ENCODE peak calls at places on chromosomes 7 and 10, in six cellular contexts. One of them, this sample, is unnamed.

GRCh38 chr10:120386896-120387295 is 70.1 kb upstream of the PLPP4 start:
- DNase-seq in AG10803: peak
- DNase-seq in ovary: no peak
- DNase-seq in neuronal stem cell: no peak
- DNase-seq in AG04450: no peak
- DNase-seq in brain microvascular endothelial cell: no peak
- DNase-seq in this sample: peak

GRCh38 chr10:62225362-62225761 is 43.3 kb downstream of the RTKN2 start:
- DNase-seq in AG04450: no peak
- DNase-seq in ovary: no peak
- DNase-seq in neuronal stem cell: no peak
- DNase-seq in AG10803: no peak
- DNase-seq in brain microvascular endothelial cell: no peak
- DNase-seq in this sample: no peak

GRCh38 chr10:114623661-114624294 is 34.3 kb downstream of the ABLIM1 start:
- DNase-seq in AG10803: peak
- DNase-seq in AG04450: peak
- DNase-seq in brain microvascular endothelial cell: peak
- DNase-seq in neuronal stem cell: no peak
- DNase-seq in ovary: no peak
- DNase-seq in this sample: peak

GRCh38 chr10:68489919-68490318 is 18.1 kb upstream of the DNA2 start:
- DNase-seq in AG10803: no peak
- DNase-seq in brain microvascular endothelial cell: no peak
- DNase-seq in AG04450: no peak
- DNase-seq in neuronal stem cell: no peak
- DNase-seq in ovary: no peak
- DNase-seq in this sample: no peak

GRCh38 chr7:5284304-5285281 is 1.9 kb downstream of the SLC29A4 start:
- DNase-seq in ovary: no peak
- DNase-seq in brain microvascular endothelial cell: no peak
- DNase-seq in AG10803: no peak
- DNase-seq in neuronal stem cell: no peak
- DNase-seq in AG04450: no peak
- DNase-seq in this sample: no peak

GRCh38 chr10:132867801-132868644 is 74.3 kb downstream of the CFAP46 start:
- DNase-seq in neuronal stem cell: no peak
- DNase-seq in ovary: no peak
- DNase-seq in brain microvascular endothelial cell: no peak
- DNase-seq in AG04450: no peak
- DNase-seq in AG10803: no peak
- DNase-seq in this sample: no peak

GRCh38 chr10:49397036-49397999 is 1.4 kb upstream of the DRGX start:
- DNase-seq in ovary: no peak
- DNase-seq in brain microvascular endothelial cell: no peak
- DNase-seq in neuronal stem cell: peak
- DNase-seq in AG10803: no peak
- DNase-seq in AG04450: no peak
- DNase-seq in this sample: no peak

GRCh38 chr7:35316549-35316948 is 62.6 kb upstream of the TBX20 start:
- DNase-seq in brain microvascular endothelial cell: no peak
- DNase-seq in ovary: no peak
- DNase-seq in AG10803: no peak
- DNase-seq in AG04450: no peak
- DNase-seq in neuronal stem cell: no peak
- DNase-seq in this sample: peak

GRCh38 chr10:22652988-22653431 is 61.4 kb downstream of the PIP4K2A start:
- DNase-seq in ovary: no peak
- DNase-seq in neuronal stem cell: no peak
- DNase-seq in AG04450: no peak
- DNase-seq in brain microvascular endothelial cell: no peak
- DNase-seq in AG10803: no peak
- DNase-seq in this sample: no peak

GRCh38 chr7:141057788-141058187 is 16.1 kb upstream of the TMEM178B start:
- DNase-seq in brain microvascular endothelial cell: no peak
- DNase-seq in neuronal stem cell: no peak
- DNase-seq in ovary: no peak
- DNase-seq in AG10803: no peak
- DNase-seq in AG04450: no peak
- DNase-seq in this sample: no peak

GRCh38 chr7:105673367-105674188 is 92.3 kb upstream of the EFCAB10 start:
- DNase-seq in AG04450: no peak
- DNase-seq in AG10803: no peak
- DNase-seq in brain microvascular endothelial cell: no peak
- DNase-seq in ovary: no peak
- DNase-seq in neuronal stem cell: no peak
- DNase-seq in this sample: no peak

GRCh38 chr7:87475359-87476178 is at the start of gene ABCB4:
- DNase-seq in ovary: no peak
- DNase-seq in AG04450: no peak
- DNase-seq in brain microvascular endothelial cell: no peak
- DNase-seq in neuronal stem cell: no peak
- DNase-seq in AG10803: no peak
- DNase-seq in this sample: no peak

GRCh38 chr10:29681700-29682444 is 47.1 kb upstream of the SVIL start:
- DNase-seq in AG10803: no peak
- DNase-seq in neuronal stem cell: no peak
- DNase-seq in brain microvascular endothelial cell: no peak
- DNase-seq in ovary: no peak
- DNase-seq in AG04450: no peak
- DNase-seq in this sample: no peak

GRCh38 chr7:7834761-7835160 is 116.4 kb upstream of the RPA3 start:
- DNase-seq in neuronal stem cell: no peak
- DNase-seq in brain microvascular endothelial cell: no peak
- DNase-seq in AG10803: no peak
- DNase-seq in AG04450: no peak
- DNase-seq in ovary: no peak
- DNase-seq in this sample: no peak

GRCh38 chr7:83058667-83059066 is 104.0 kb downstream of the PCLO start:
- DNase-seq in AG04450: no peak
- DNase-seq in brain microvascular endothelial cell: no peak
- DNase-seq in neuronal stem cell: no peak
- DNase-seq in AG10803: no peak
- DNase-seq in ovary: no peak
- DNase-seq in this sample: no peak

GRCh38 chr10:11869211-11869610 is 46.1 kb downstream of the PROSER2 start:
- DNase-seq in AG10803: no peak
- DNase-seq in brain microvascular endothelial cell: no peak
- DNase-seq in neuronal stem cell: no peak
- DNase-seq in AG04450: no peak
- DNase-seq in ovary: no peak
- DNase-seq in this sample: no peak

GRCh38 chr10:116836087-116836486 is 13.2 kb upstream of the ENO4 start:
- DNase-seq in brain microvascular endothelial cell: no peak
- DNase-seq in neuronal stem cell: peak
- DNase-seq in AG04450: no peak
- DNase-seq in ovary: no peak
- DNase-seq in AG10803: no peak
- DNase-seq in this sample: no peak

GRCh38 chr7:97026705-97027426 is 2.2 kb upstream of the DLX5 start:
- DNase-seq in AG10803: no peak
- DNase-seq in AG04450: no peak
- DNase-seq in ovary: no peak
- DNase-seq in neuronal stem cell: peak
- DNase-seq in brain microvascular endothelial cell: no peak
- DNase-seq in this sample: no peak

GRCh38 chr7:97025983-97026704 is 1.5 kb upstream of the DLX5 start:
- DNase-seq in AG10803: peak
- DNase-seq in ovary: no peak
- DNase-seq in neuronal stem cell: peak
- DNase-seq in brain microvascular endothelial cell: no peak
- DNase-seq in AG04450: no peak
- DNase-seq in this sample: no peak

GRCh38 chr7:97022451-97023306 is 2.0 kb downstream of the DLX5 start:
- DNase-seq in AG04450: no peak
- DNase-seq in ovary: no peak
- DNase-seq in AG10803: no peak
- DNase-seq in brain microvascular endothelial cell: no peak
- DNase-seq in neuronal stem cell: peak
- DNase-seq in this sample: no peak

GRCh38 chr7:97024209-97025129 is at the start of gene DLX5:
- DNase-seq in ovary: no peak
- DNase-seq in AG04450: no peak
- DNase-seq in neuronal stem cell: peak
- DNase-seq in brain microvascular endothelial cell: no peak
- DNase-seq in AG10803: peak
- DNase-seq in this sample: peak

GRCh38 chr7:97025130-97025499 is 484 bp upstream of the DLX5 start:
- DNase-seq in AG10803: no peak
- DNase-seq in AG04450: no peak
- DNase-seq in neuronal stem cell: no peak
- DNase-seq in ovary: no peak
- DNase-seq in brain microvascular endothelial cell: no peak
- DNase-seq in this sample: no peak
- H3K4me3 ChIP-seq in AG10803: no peak
- H3K4me3 ChIP-seq in AG04450: no peak
- H3K4me3 ChIP-seq in neuronal stem cell: no peak
- H3K4me3 ChIP-seq in ovary: no peak
- H3K4me3 ChIP-seq in brain microvascular endothelial cell: no peak
- H3K4me3 ChIP-seq in this sample: no peak

GRCh38 chr10:72316748-72317435 is 37.8 kb downstream of the DNAJB12 start:
- DNase-seq in brain microvascular endothelial cell: no peak
- DNase-seq in AG04450: no peak
- DNase-seq in ovary: no peak
- DNase-seq in neuronal stem cell: no peak
- DNase-seq in AG10803: no peak
- DNase-seq in this sample: no peak

GRCh38 chr10:72316386-72316700 is 38.4 kb downstream of the DNAJB12 start:
- DNase-seq in ovary: no peak
- DNase-seq in brain microvascular endothelial cell: no peak
- DNase-seq in neuronal stem cell: no peak
- DNase-seq in AG04450: no peak
- DNase-seq in AG10803: no peak
- DNase-seq in this sample: no peak

GRCh38 chr10:72319416-72320254 is 35.1 kb downstream of the DNAJB12 start:
- DNase-seq in AG04450: peak
- DNase-seq in neuronal stem cell: no peak
- DNase-seq in brain microvascular endothelial cell: peak
- DNase-seq in ovary: peak
- DNase-seq in AG10803: peak
- DNase-seq in this sample: peak

GRCh38 chr10:72320676-72321247 is 34.0 kb downstream of the DNAJB12 start:
- DNase-seq in AG10803: peak
- DNase-seq in AG04450: peak
- DNase-seq in brain microvascular endothelial cell: peak
- DNase-seq in ovary: peak
- DNase-seq in neuronal stem cell: no peak
- DNase-seq in this sample: peak

DNA sequence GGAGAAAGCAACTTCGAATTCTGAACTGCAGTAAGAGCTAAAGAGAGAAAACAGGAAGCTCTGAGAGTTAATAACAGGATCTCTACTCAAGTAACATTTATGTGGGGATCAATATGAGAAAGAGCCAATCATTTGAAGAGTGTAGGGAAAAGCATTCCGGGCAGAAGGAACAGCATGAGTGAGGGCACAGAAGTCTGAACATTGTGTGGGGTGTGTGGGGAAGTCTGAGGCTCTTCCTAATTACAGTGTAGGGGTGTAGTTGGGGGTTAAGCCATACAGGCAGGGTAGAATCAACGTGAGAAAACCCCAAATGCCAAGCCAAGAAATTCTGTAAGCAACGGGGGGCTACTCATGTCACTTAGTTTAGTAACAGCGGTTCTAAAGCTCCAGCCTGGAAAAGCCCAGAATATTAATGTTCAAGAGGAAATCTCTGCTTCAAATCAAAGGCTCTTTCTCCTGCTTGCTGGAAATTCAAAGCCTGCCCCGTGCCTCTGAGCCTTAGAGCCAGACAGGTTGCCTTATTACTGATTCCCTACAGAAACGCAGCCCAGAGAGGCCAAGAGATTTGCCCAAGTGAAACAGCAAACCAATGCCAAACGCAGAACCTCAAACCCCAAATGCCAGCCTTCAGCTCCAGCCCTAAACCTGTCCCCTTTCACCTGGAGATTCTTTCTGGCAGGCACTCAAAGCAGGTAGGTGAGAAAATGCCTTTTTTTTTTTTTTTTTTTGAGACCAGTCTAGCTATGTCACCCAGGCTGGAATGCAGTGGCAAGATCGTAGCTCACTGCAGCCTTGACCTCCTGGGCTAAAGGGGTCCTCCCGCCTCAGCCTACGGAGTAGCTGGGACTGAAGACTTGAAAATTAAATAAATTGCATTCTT is 36.1 kb downstream of the DNAJB12 start:
- DNase-seq in ovary: no peak
- DNase-seq in brain microvascular endothelial cell: no peak
- DNase-seq in AG10803: no peak
- DNase-seq in neuronal stem cell: no peak
- DNase-seq in AG04450: no peak
- DNase-seq in this sample: no peak
- H3K4me3 ChIP-seq in ovary: peak
- H3K4me3 ChIP-seq in brain microvascular endothelial cell: no peak
- H3K4me3 ChIP-seq in AG10803: peak
- H3K4me3 ChIP-seq in neuronal stem cell: no peak
- H3K4me3 ChIP-seq in AG04450: peak
- H3K4me3 ChIP-seq in this sample: no peak

DNA sequence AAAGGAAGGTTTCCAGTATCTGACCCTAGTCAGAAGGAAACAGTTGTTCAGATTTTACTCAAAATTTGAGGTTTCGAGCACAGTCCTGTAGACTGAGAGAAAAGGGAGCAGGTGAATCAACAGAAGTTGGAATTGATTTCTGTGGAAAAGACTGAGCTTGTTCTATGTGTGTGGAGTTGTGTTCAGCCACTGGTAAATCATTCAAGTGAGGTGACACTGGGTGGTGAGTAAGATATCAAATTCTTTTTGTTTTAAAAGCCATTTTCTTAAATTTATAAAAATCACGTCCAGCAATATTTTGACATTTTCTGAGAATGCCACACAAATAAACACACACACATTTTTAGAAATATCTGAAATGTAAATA is 165.1 kb downstream of the HGF start:
- DNase-seq in neuronal stem cell: no peak
- DNase-seq in AG10803: no peak
- DNase-seq in AG04450: no peak
- DNase-seq in ovary: no peak
- DNase-seq in brain microvascular endothelial cell: no peak
- DNase-seq in this sample: no peak
- H3K4me3 ChIP-seq in neuronal stem cell: no peak
- H3K4me3 ChIP-seq in AG10803: no peak
- H3K4me3 ChIP-seq in AG04450: no peak
- H3K4me3 ChIP-seq in ovary: no peak
- H3K4me3 ChIP-seq in brain microvascular endothelial cell: no peak
- H3K4me3 ChIP-seq in this sample: no peak

DNA sequence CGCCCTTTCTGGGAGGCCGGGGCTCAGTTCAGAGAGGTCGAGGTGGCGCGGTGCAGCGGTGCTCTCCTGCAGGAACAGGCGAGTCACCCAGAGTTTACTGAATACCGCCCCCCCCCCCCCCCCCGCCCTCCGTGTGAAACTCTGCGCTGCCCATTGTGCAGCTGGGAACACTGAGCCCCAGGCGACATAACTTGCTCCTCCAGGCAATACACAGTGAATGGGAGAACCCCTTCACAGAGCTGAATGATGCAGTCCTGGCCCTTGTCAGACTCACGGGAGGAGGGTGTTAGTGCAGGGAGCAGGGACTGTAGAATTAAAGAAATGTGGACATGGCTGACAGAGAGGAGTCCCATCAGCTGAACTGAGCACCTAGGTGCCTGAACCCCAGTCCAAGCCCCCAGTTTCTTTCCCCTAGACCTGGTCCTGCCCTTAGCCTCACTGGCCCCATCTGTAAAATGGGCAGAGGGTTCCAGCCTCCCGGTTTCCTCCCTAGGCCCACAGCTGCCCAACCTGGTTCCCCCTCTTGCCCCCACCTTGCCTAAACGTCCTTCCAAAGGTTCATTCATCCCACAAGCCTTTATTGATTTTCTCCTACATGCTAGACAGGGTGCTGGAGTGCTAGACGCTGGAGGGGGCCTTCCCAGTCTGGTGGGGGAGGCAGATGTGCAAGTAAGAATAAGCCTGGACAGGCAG is 846 bp upstream of the LOXL4 start:
- DNase-seq in brain microvascular endothelial cell: no peak
- DNase-seq in AG10803: peak
- DNase-seq in neuronal stem cell: no peak
- DNase-seq in ovary: no peak
- DNase-seq in AG04450: no peak
- DNase-seq in this sample: peak
- H3K4me3 ChIP-seq in brain microvascular endothelial cell: peak
- H3K4me3 ChIP-seq in AG10803: peak
- H3K4me3 ChIP-seq in neuronal stem cell: peak
- H3K4me3 ChIP-seq in ovary: peak
- H3K4me3 ChIP-seq in AG04450: peak
- H3K4me3 ChIP-seq in this sample: peak

This sample was measured in fibroblast of the aortic adventitia.